ENCODE peak calls at places on chromosomes 7 and 10, in ten cellular contexts. G is neural progenitor cell; H is Peyer's patch; Z is PC-9; R is transverse colon; S is CD8-positive, alpha-beta memory T cell; U is ovary; C is thyroid gland; W is lung; N is psoas muscle. D is an unnamed sample. For H3K4me1, the result is how much of the 10 kb centered on the place peaks cover.

GRCh38 chr10:23331567-23332290 is 12.9 kb downstream of the C10orf67 start:
- DNase-seq in G (no peak), H (no peak), Z (no peak), R (no peak), S (no peak), U (no peak), C (no peak), W (no peak), N (no peak), D (no peak)

GRCh38 chr10:114855776-114856543 is 34.4 kb downstream of the FHIP2A start:
- DNase-seq in G (no peak), H (no peak), Z (peak), R (no peak), S (no peak), U (no peak), C (no peak), W (no peak), N (no peak), D (no peak)

GRCh38 chr10:79102056-79102874 is 33.5 kb downstream of the ZMIZ1 start:
- DNase-seq in G (peak), H (peak), Z (no peak), R (peak), S (no peak), U (peak), C (peak), W (no peak), N (peak), D (no peak)

GRCh38 chr7:89283311-89283710 is 487.8 kb upstream of the TEX47 start:
- DNase-seq in G (no peak), H (no peak), Z (no peak), R (no peak), S (no peak), U (no peak), C (no peak), W (no peak), N (no peak), D (no peak)

GRCh38 chr7:107179326-107180163 is 10.7 kb downstream of the HBP1 start:
- DNase-seq in G (no peak), H (no peak), Z (no peak), R (no peak), S (no peak), U (no peak), C (no peak), W (no peak), N (no peak), D (no peak)

GRCh38 chr10:106795619-106796018 is 368.9 kb downstream of the SORCS1 start:
- DNase-seq in G (peak), H (no peak), Z (no peak), R (peak), S (no peak), U (peak), C (peak), W (no peak), N (no peak), D (no peak)

GRCh38 chr7:18445916-18446520 is 49.5 kb upstream of the HDAC9 start:
- DNase-seq in G (peak), H (no peak), Z (no peak), R (no peak), S (no peak), U (no peak), C (no peak), W (no peak), N (no peak), D (no peak)

GRCh38 chr7:76003351-76003750 is 9.0 kb upstream of the TMEM120A start:
- DNase-seq in G (no peak), H (no peak), Z (no peak), R (no peak), S (no peak), U (no peak), C (no peak), W (no peak), N (no peak), D (no peak)

GRCh38 chr7:42625391-42625790 is 286.5 kb downstream of the C7orf25 start:
- DNase-seq in G (no peak), H (no peak), Z (no peak), R (no peak), S (no peak), U (no peak), C (no peak), W (no peak), N (no peak), D (no peak)

GRCh38 chr10:43308986-43309385 is 42.1 kb upstream of the RASGEF1A start:
- DNase-seq in G (no peak), H (peak), Z (no peak), R (no peak), S (no peak), U (peak), C (no peak), W (no peak), N (no peak), D (no peak)

GRCh38 chr10:70331486-70332268 is 47.9 kb upstream of the NPFFR1 start:
- DNase-seq in G (no peak), H (peak), Z (peak), R (peak), S (peak), U (no peak), C (peak), W (peak), N (peak), D (peak)

GRCh38 chr7:780516-780915 is 51.8 kb upstream of the SUN1 start:
- DNase-seq in G (no peak), H (no peak), Z (no peak), R (no peak), S (no peak), U (no peak), C (no peak), W (no peak), N (peak), D (no peak)

GRCh38 chr7:31791881-31792280 is 104.9 kb downstream of the PPP1R17 start:
- DNase-seq in G (no peak), H (no peak), Z (no peak), R (no peak), S (no peak), U (no peak), C (no peak), W (no peak), N (no peak), D (no peak)

GRCh38 chr10:121710207-121710606 is 112.0 kb upstream of the FGFR2 start:
- DNase-seq in G (peak), H (no peak), Z (no peak), R (no peak), S (no peak), U (no peak), C (no peak), W (no peak), N (no peak), D (no peak)

GRCh38 chr10:52004342-52004949 is 305.1 kb upstream of the CSTF2T start:
- DNase-seq in G (peak), H (no peak), Z (no peak), R (no peak), S (no peak), U (no peak), C (no peak), W (no peak), N (no peak), D (no peak)

GRCh38 chr7:113267271-113267670 is 148.9 kb upstream of the SMIM30 start:
- DNase-seq in G (no peak), H (no peak), Z (no peak), R (no peak), S (no peak), U (no peak), C (no peak), W (no peak), N (no peak), D (no peak)

GRCh38 chr10:110212119-110213006 is 5.0 kb downstream of the MXI1 start:
- DNase-seq in G (no peak), H (peak), Z (no peak), R (peak), S (peak), U (no peak), C (no peak), W (peak), N (no peak), D (no peak)

GRCh38 chr7:55535637-55536016 is 36.7 kb downstream of the VOPP1 start:
- DNase-seq in G (no peak), H (no peak), Z (no peak), R (no peak), S (no peak), U (no peak), C (no peak), W (no peak), N (no peak), D (no peak)

GRCh38 chr10:131311661-131312260 is at the start of gene TCERG1L:
- DNase-seq in G (peak), H (no peak), Z (no peak), R (no peak), S (no peak), U (peak), C (peak), W (no peak), N (no peak), D (no peak)

GRCh38 chr7:348480-348844 is 58.5 kb downstream of the FOXL3 start:
- DNase-seq in G (no peak), H (no peak), Z (no peak), R (no peak), S (no peak), U (no peak), C (no peak), W (no peak), N (no peak), D (no peak)

GRCh38 chr10:45411607-45411940 is 37.6 kb downstream of the ALOX5 start:
- DNase-seq in G (no peak), H (no peak), Z (no peak), R (no peak), S (no peak), U (no peak), C (no peak), W (no peak), N (no peak), D (no peak)

GRCh38 chr10:103699611-103700435 is 155.6 kb downstream of the SH3PXD2A start:
- DNase-seq in G (peak), H (no peak), Z (no peak), R (no peak), S (no peak), U (no peak), C (no peak), W (no peak), N (no peak), D (no peak)

GRCh38 chr7:113217314-113217713 is 99.0 kb upstream of the SMIM30 start:
- DNase-seq in G (no peak), H (no peak), Z (no peak), R (no peak), S (no peak), U (no peak), C (no peak), W (no peak), N (no peak), D (no peak)

GRCh38 chr10:47217123-47217522 is 82.9 kb upstream of the GDF10 start:
- DNase-seq in G (no peak), H (no peak), Z (no peak), R (no peak), S (no peak), U (no peak), C (no peak), W (no peak), N (no peak), D (no peak)

GRCh38 chr10:24834869-24835268 is 111.2 kb upstream of the ARHGAP21 start:
- DNase-seq in G (no peak), H (no peak), Z (no peak), R (no peak), S (no peak), U (no peak), C (no peak), W (no peak), N (no peak), D (no peak)

GRCh38 chr10:124978376-124978725 is 36.4 kb downstream of the ZRANB1 start:
- DNase-seq in G (no peak), H (no peak), Z (no peak), R (no peak), S (no peak), U (no peak), C (no peak), W (no peak), N (no peak), D (no peak)

GRCh38 chr7:44057849-44058758 is 7.3 kb downstream of the PGAM2 start:
- DNase-seq in G (no peak), H (peak), Z (no peak), R (peak), S (no peak), U (peak), C (no peak), W (no peak), N (peak), D (no peak)

DNA sequence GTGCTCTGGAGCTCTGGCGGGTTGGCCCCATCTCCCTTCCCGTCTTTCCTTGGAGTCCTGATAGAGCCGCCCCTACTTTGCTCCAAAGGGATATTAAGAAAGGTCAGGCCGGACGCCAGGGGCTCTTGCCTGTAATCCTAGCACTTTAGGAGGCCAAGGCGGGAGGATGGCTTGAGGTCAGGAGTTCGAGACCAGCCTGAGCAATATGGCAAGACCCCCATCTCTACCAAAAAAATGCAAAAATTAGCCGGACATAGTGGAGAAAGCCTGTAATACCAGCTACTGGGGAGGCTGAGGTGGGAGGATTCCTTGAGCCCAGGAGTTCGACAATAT is 313 bp upstream of the MLXIPL start:
- DNase-seq in G (no peak), H (no peak), Z (no peak), R (no peak), S (no peak), U (no peak), C (no peak), W (no peak), N (no peak), D (no peak)
- H3K4me3 ChIP-seq in G (peak), H (peak), Z (peak), R (peak), S (no peak), U (no peak), C (no peak), W (no peak), N (peak), D (no peak)

GRCh38 chr10:35416628-35417625 is 80.6 kb downstream of the CCNY start:
- DNase-seq in G (peak), H (no peak), Z (no peak), R (no peak), S (no peak), U (no peak), C (no peak), W (no peak), N (no peak), D (no peak)
- H3K4me1 ChIP-seq in G (under half), H (under half), Z (under half), R (under half), S (under half), U (under half), C (under half), W (under half), N (half or more), D (under half)

DNA sequence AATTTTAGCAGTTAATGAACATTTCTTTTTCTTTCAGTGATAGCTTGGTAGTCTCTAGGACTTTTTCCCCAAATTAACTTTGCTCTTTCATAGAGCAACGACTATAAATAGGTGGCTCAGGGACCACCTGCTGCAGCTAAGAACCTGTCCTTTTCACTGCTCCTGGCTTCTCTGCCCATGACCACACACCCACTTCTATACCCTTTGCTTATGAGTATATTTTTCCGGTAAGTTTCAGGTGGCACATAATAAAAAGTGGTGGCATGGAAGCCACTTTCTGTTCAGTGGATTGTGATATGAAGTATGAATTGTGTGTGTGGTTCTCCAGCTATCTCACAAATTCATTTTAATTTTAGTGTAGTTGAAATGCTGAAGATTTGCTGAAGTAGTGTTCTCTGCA is 1.2 kb downstream of the ING3 start:
- DNase-seq in G (peak), H (no peak), Z (no peak), R (no peak), S (no peak), U (no peak), C (no peak), W (no peak), N (no peak), D (no peak)
- H3K4me3 ChIP-seq in G (peak), H (peak), Z (peak), R (peak), S (peak), U (peak), C (no peak), W (no peak), N (peak), D (no peak)

GRCh38 chr10:30750971-30751677 is 121.6 kb upstream of the LYZL2 start:
- DNase-seq in G (no peak), H (no peak), Z (no peak), R (no peak), S (no peak), U (no peak), C (no peak), W (no peak), N (no peak), D (no peak)

GRCh38 chr10:30748152-30748845 is 118.7 kb upstream of the LYZL2 start:
- DNase-seq in G (no peak), H (no peak), Z (no peak), R (no peak), S (no peak), U (no peak), C (no peak), W (no peak), N (no peak), D (no peak)

GRCh38 chr10:30751678-30752331 is 122.3 kb upstream of the LYZL2 start:
- DNase-seq in G (peak), H (peak), Z (no peak), R (peak), S (peak), U (peak), C (peak), W (peak), N (peak), D (no peak)

GRCh38 chr10:30747633-30748032 is 118.1 kb upstream of the LYZL2 start:
- DNase-seq in G (no peak), H (no peak), Z (no peak), R (no peak), S (no peak), U (no peak), C (no peak), W (no peak), N (no peak), D (no peak)

GRCh38 chr10:30749368-30749767 is 119.8 kb upstream of the LYZL2 start:
- DNase-seq in G (no peak), H (no peak), Z (no peak), R (no peak), S (no peak), U (no peak), C (no peak), W (no peak), N (no peak), D (no peak)
- H3K4me1 ChIP-seq in G (under half), H (under half), Z (under half), R (under half), S (under half), U (under half), C (under half), W (under half), N (under half), D (under half)

DNA sequence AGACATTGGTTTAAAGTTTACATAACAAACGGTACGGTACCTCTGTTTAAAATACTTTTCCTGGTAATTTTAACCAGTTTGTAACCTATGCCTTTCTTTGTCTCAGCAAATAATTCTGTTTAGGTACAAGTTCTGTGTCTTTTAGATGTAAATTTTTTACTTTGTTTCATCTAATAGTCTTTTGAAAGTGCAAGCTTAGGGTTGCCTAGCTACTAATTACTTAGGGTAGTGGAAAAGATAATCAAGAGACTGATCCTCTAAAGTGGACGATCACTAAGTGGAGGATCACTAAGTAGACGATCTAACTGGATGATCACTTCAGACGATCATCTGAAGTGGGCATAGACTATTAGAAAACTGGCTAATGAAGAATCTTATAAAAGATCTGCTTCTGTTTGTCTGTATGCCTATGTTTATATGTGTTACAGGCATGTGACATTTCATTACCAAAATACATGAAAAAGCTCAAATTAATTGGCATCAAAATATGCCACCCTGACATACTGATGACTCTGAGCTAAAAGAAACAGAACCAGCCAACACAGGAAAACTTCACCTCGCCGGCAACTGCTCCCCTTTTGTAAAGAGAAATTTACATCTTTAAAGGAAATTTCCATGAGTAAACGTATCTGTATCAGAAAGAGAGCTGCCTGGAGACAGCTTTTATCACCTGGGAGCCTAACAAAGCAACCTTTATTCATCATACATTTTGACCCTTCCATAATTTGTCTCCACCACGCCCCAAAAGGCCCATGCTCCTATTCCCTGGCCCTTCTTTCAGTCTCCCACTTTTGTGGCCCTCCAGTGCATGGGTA is 15.9 kb upstream of the FKBP9 start:
- DNase-seq in G (peak), H (no peak), Z (no peak), R (no peak), S (no peak), U (no peak), C (no peak), W (no peak), N (no peak), D (no peak)
- H3K4me3 ChIP-seq in G (peak), H (peak), Z (peak), R (peak), S (peak), U (peak), C (peak), W (peak), N (peak), D (peak)

GRCh38 chr7:4748267-4748666 is 27.2 kb upstream of the AP5Z1 start:
- DNase-seq in G (no peak), H (no peak), Z (no peak), R (no peak), S (no peak), U (no peak), C (no peak), W (no peak), N (no peak), D (no peak)
- H3K4me1 ChIP-seq in G (under half), H (under half), Z (under half), R (under half), S (under half), U (under half), C (under half), W (under half), N (under half), D (under half)